ENCODE peak calls at places on chromosomes 16 and 17, in eight cellular contexts. A is gastrocnemius medialis, G is heart right ventricle, C is cardiac muscle cell, D is OCI-LY7, Y is H1, T is neural progenitor cell, O is upper lobe of right lung. S is an unnamed sample. For H3K36me3, the result is how much of the 10 kb centered on the place peaks cover.

GRCh38 chr16:88306860-88307545 is 75.8 kb upstream of the ZNF469 start:
- DNase-seq in Y (no peak), A (peak), O (no peak), G (no peak), T (no peak), D (no peak), C (no peak), S (no peak)

GRCh38 chr17:42421479-42422332 is 1.4 kb downstream of the CAVIN1 start:
- DNase-seq in O (peak), A (peak), Y (no peak), C (peak), G (peak), T (peak), D (no peak), S (no peak)

GRCh38 chr16:85888405-85889331 is 10.3 kb upstream of the IRF8 start:
- DNase-seq in A (no peak), T (no peak), C (no peak), D (peak), Y (no peak), G (no peak), O (no peak), S (no peak)

GRCh38 chr16:19040400-19040799 is 27.0 kb upstream of the COQ7 start:
- DNase-seq in C (no peak), G (no peak), T (no peak), A (no peak), D (no peak), O (no peak), Y (no peak), S (no peak)

GRCh38 chr17:80443916-80444708 is 29.1 kb downstream of the ENDOV start:
- DNase-seq in T (peak), A (no peak), Y (no peak), O (no peak), C (no peak), G (peak), D (no peak), S (no peak)

GRCh38 chr16:71540-72341 is 690 bp downstream of the RHBDF1 start:
- DNase-seq in G (peak), O (peak), C (peak), A (peak), Y (no peak), D (no peak), T (peak), S (peak)

GRCh38 chr17:82097187-82097918 is 683 bp downstream of the FASN start:
- DNase-seq in A (no peak), C (peak), Y (no peak), O (peak), G (no peak), D (peak), T (peak), S (peak)

GRCh38 chr17:43427362-43428043 is 28.7 kb downstream of the ARL4D start:
- DNase-seq in T (no peak), A (no peak), D (no peak), Y (no peak), O (no peak), G (no peak), C (no peak), S (no peak)

GRCh38 chr16:68395806-68396205 is 52.5 kb downstream of the SMPD3 start:
- DNase-seq in Y (no peak), T (no peak), C (no peak), A (no peak), D (no peak), O (no peak), G (no peak), S (no peak)

GRCh38 chr16:47888142-47888541 is 267.7 kb downstream of the ABCC12 start:
- DNase-seq in C (no peak), A (no peak), D (no peak), O (no peak), G (no peak), T (peak), Y (peak), S (no peak)

GRCh38 chr16:84041421-84041820 is 1.2 kb downstream of the SLC38A8 start:
- DNase-seq in A (no peak), T (no peak), Y (no peak), O (no peak), G (no peak), D (no peak), C (no peak), S (no peak)

GRCh38 chr16:72898216-72898825 is 149.6 kb downstream of the ZFHX3 start:
- DNase-seq in C (no peak), Y (no peak), O (no peak), T (no peak), A (no peak), D (no peak), G (no peak), S (no peak)

GRCh38 chr16:79997257-79997656 is 396.7 kb upstream of the MAF start:
- DNase-seq in D (peak), C (peak), T (peak), Y (no peak), O (no peak), G (no peak), A (no peak), S (no peak)

GRCh38 chr17:51703364-51704341 is 443.3 kb downstream of the UTP18 start:
- DNase-seq in O (no peak), A (no peak), Y (no peak), T (no peak), G (peak), D (no peak), C (no peak), S (no peak)

GRCh38 chr17:79045001-79045729 is 21.2 kb downstream of the C1QTNF1 start:
- DNase-seq in Y (no peak), T (no peak), A (no peak), D (no peak), C (no peak), G (no peak), O (peak), S (no peak)

GRCh38 chr16:84220851-84221250 is 19.0 kb downstream of the KCNG4 start:
- DNase-seq in G (no peak), O (no peak), T (no peak), D (no peak), C (no peak), A (no peak), Y (no peak), S (no peak)

GRCh38 chr17:45703806-45704205 is 80.3 kb upstream of the CRHR1 start:
- DNase-seq in C (no peak), T (no peak), A (no peak), G (no peak), O (no peak), Y (no peak), D (no peak), S (no peak)

GRCh38 chr17:55814377-55814776 is 63.5 kb downstream of the PCTP start:
- DNase-seq in T (no peak), Y (no peak), A (no peak), O (peak), C (no peak), D (no peak), G (peak), S (no peak)

GRCh38 chr17:55702150-55702549 is 20.5 kb downstream of the TMEM100 start:
- DNase-seq in C (no peak), A (no peak), G (no peak), Y (no peak), O (no peak), D (no peak), T (no peak), S (no peak)

GRCh38 chr17:63838586-63839184 is 3.8 kb downstream of the SMARCD2 start:
- DNase-seq in A (peak), C (no peak), O (peak), G (peak), T (no peak), Y (no peak), D (no peak), S (peak)

DNA sequence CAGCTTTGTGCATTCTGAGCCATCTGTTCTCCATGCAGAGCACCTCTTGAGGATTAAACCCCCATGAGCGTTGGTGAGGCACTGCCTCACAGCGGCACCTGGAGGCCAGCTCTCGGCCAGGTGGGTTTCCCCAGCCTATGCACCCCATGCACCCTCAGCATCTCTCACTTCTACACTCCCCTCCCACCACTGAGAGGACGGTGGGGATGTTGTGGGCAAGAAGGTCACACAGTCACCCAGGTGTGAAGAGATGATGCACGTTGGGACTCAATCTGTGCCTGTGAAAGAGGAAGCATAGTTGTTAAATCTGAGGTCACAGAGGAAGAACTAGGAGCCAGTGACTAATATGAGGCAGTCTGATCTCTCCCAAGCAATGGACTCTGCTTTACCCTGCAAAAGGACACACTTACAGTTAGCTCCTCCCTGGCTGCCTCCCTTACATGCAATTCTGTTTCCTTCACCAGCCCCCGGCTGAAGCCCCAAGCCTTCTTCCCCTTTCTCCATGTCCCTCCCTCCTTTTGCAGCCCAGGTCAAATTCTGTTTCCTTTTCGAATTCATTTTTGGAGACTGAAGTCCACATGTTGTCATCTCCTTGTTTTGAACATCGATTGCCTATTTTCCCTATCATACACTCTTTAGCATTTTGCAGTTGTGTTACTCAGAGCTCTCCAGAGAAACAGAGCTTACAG is 58.5 kb downstream of the HS3ST3B1 start:
- DNase-seq in D (peak), T (no peak), O (no peak), G (no peak), C (no peak), Y (no peak), A (no peak), S (peak)
- TF ChIP-seq CTCF in D (peak), T (no peak), O (no peak), G (no peak), C (no peak), Y (no peak), A (no peak), S (no peak)

GRCh38 chr16:2710021-2710710 is 9.9 kb downstream of the PRSS27 start:
- DNase-seq in A (no peak), D (no peak), Y (no peak), O (no peak), G (no peak), C (no peak), T (no peak), S (no peak)

GRCh38 chr16:2710711-2711231 is 9.3 kb downstream of the PRSS27 start:
- DNase-seq in A (no peak), O (no peak), Y (no peak), G (no peak), C (no peak), T (no peak), D (no peak), S (no peak)

GRCh38 chr16:2712546-2712945 is 7.5 kb downstream of the PRSS27 start:
- DNase-seq in O (no peak), C (no peak), D (no peak), A (no peak), Y (no peak), T (no peak), G (no peak), S (no peak)

GRCh38 chr16:2712063-2712441 is 8.0 kb downstream of the PRSS27 start:
- DNase-seq in D (no peak), T (no peak), C (no peak), O (no peak), A (no peak), G (no peak), Y (no peak), S (no peak)

DNA sequence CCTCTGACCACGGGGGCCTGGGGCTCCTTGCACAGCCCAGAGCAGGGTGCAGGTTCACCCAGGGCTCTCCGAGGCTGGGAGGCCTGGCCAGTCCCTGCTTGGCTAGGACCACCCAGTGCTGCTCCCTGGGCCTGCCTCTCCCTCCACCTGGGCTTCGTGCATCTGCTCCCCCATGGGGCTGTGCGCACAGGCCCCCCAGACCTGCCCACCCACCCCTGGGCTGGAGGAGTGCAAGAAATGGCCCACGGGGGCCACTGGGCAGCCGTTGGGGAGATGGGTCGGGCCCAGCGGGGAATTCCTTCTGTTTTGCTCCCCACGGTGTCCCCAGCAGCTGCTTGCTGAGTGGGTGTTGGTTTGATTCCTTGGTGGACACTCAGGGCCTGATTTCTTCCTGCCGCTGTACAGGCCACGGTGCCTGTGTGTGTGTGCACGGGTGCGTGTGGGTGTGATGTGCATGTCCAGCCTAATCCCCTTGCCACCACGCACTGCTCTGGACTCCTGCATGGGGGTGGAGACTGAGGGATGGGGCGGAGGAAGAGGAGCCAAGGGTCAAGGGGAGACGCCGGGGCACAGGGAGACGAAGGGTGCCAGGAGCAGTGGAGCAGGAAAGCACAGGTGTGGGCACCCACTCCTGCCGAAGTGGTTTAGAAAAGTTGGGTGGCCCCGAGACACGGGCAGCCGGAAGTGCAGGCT is 8.5 kb downstream of the PRSS27 start:
- DNase-seq in G (no peak), O (no peak), T (no peak), C (no peak), Y (no peak), D (no peak), A (no peak), S (no peak)
- H3K36me3 ChIP-seq in G (under half), O (under half), T (under half), C (under half), Y (under half), D (under half), A (under half), S (under half)

GRCh38 chr17:77861133-77861695 is 97.3 kb upstream of the TNRC6C start:
- DNase-seq in T (no peak), Y (no peak), D (no peak), C (no peak), A (no peak), G (no peak), O (no peak), S (no peak)
- TF ChIP-seq CTCF in T (no peak), Y (no peak), D (no peak), C (no peak), A (no peak), G (no peak), O (no peak), S (no peak)

GRCh38 chr17:17180141-17180603 is 26.0 kb downstream of the PLD6 start:
- DNase-seq in G (peak), O (no peak), D (no peak), T (no peak), A (peak), C (no peak), Y (no peak), S (no peak)
- H3K36me3 ChIP-seq in G (under half), O (half or more), D (half or more), T (under half), A (half or more), C (under half), Y (under half), S (half or more)

GRCh38 chr17:69055334-69055733 is 5.4 kb downstream of the ABCA9 start:
- DNase-seq in O (no peak), T (no peak), D (no peak), A (no peak), G (no peak), Y (no peak), C (no peak), S (no peak)
- TF ChIP-seq CTCF in O (no peak), T (no peak), D (no peak), A (no peak), G (no peak), Y (no peak), C (no peak), S (no peak)

GRCh38 chr17:67279115-67279514 is 34.1 kb upstream of the HELZ start:
- DNase-seq in C (no peak), G (no peak), A (no peak), T (no peak), O (no peak), D (no peak), Y (no peak), S (no peak)
- H3K36me3 ChIP-seq in C (under half), G (under half), A (under half), T (under half), O (under half), D (under half), Y (under half), S (under half)

GRCh38 chr16:82016268-82016667 is 5.0 kb upstream of the SDR42E1 start:
- DNase-seq in D (no peak), G (no peak), Y (no peak), C (no peak), O (no peak), A (no peak), T (no peak), S (no peak)
- TF ChIP-seq CTCF in D (peak), G (peak), Y (no peak), C (peak), O (peak), A (no peak), T (peak), S (peak)

GRCh38 chr17:38916771-38917170 is 8.6 kb upstream of the LASP1NB start:
- DNase-seq in C (no peak), A (no peak), G (no peak), D (no peak), T (no peak), O (peak), Y (no peak), S (peak)

GRCh38 chr17:38915639-38915995 is 9.8 kb upstream of the LASP1NB start:
- DNase-seq in T (no peak), C (no peak), G (no peak), D (no peak), O (no peak), Y (no peak), A (no peak), S (no peak)

GRCh38 chr17:38917259-38917658 is 8.2 kb upstream of the LASP1NB start:
- DNase-seq in C (no peak), O (no peak), Y (no peak), D (peak), T (no peak), G (no peak), A (no peak), S (peak)

GRCh38 chr17:38912221-38912813 is 13.1 kb upstream of the LASP1NB start:
- DNase-seq in Y (no peak), C (no peak), A (no peak), D (no peak), O (peak), G (peak), T (no peak), S (peak)

DNA sequence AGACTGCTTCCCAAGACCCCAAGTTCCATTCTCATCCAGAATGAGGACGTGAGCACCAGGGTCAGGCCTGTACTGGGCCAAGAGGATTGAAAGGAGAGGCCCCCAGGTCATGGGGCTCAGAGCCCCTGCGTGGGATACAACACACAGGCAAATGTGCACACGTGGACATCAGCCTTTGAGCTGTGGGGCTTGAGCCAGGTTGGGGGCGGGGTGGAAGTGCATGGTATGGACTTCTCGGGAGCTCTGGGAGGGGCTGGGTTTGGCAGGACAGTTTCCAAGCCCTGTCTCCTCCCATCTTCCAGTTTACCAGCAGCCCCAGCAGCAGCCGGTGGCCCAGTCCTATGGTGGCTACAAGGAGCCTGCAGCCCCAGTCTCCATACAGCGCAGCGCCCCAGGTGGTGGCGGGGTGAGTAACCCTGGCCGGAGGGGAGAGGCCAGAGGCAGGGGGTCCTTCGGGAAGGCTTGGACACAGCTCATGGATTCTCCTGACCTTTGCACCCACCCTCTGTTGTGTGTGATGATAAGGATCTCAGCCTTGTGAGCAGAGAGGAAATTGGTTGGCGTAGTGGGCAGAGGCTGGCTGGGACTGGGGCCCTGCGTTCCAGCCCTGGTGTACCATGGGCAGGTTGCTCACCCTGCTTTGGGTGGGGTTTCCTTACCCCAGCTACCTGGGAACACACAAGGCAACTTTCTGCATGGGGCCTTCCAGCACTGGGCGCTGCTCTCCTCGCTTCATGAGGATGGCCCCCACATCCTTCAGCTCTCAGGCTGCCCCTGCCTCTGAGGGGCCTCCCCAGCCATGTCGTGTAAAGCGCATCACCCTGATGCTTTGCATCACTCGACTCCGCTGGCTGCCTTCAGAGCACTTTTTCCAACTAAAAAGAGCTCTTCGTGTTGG is 10.4 kb upstream of the LASP1NB start:
- DNase-seq in A (no peak), O (peak), T (no peak), C (no peak), G (no peak), D (no peak), Y (no peak), S (peak)
- H3K36me3 ChIP-seq in A (under half), O (half or more), T (under half), C (under half), G (under half), D (half or more), Y (under half), S (half or more)

GRCh38 chr17:19800571-19800970 is 52.5 kb upstream of the ALDH3A1 start:
- DNase-seq in D (peak), C (no peak), A (no peak), T (no peak), Y (no peak), G (no peak), O (no peak), S (no peak)
- TF ChIP-seq CTCF in D (peak), C (no peak), A (no peak), T (no peak), Y (no peak), G (no peak), O (no peak), S (no peak)

S was measured in Peyer's patch.